ENCODE peak calls at places on chromosomes 5 and 9, in four cellular contexts. One of them, this sample, is unnamed.

GRCh38 chr5:32193591-32193990 is 19.5 kb upstream of the GOLPH3 start:
- DNase-seq in HepG2: peak; percentile 86
- DNase-seq in K562: no peak
- DNase-seq in GM12878: no peak
- DNase-seq in this sample: peak; percentile 52

GRCh38 chr9:128946945-128947422 is 419 bp downstream of the DOLK start:
- DNase-seq in HepG2: no peak
- DNase-seq in K562: no peak
- DNase-seq in GM12878: no peak
- DNase-seq in this sample: peak; percentile 34

GRCh38 chr9:78109075-78109474 is 77.5 kb upstream of the GNAQ start:
- DNase-seq in HepG2: no peak
- DNase-seq in K562: no peak
- DNase-seq in GM12878: no peak
- DNase-seq in this sample: no peak

GRCh38 chr5:173963867-173964429 is 25.0 kb upstream of the C5orf47 start:
- DNase-seq in HepG2: no peak
- DNase-seq in K562: no peak
- DNase-seq in GM12878: no peak
- DNase-seq in this sample: no peak

GRCh38 chr5:83050723-83051340 is 26.4 kb downstream of the TMEM167A start:
- DNase-seq in HepG2: no peak
- DNase-seq in K562: no peak
- DNase-seq in GM12878: no peak
- DNase-seq in this sample: no peak

GRCh38 chr9:95762322-95762721 is 113.2 kb upstream of the ERCC6L2 start:
- DNase-seq in HepG2: no peak
- DNase-seq in K562: no peak
- DNase-seq in GM12878: no peak
- DNase-seq in this sample: no peak

GRCh38 chr5:122169350-122170103 is 40.2 kb downstream of the ZNF474 start:
- DNase-seq in HepG2: no peak
- DNase-seq in K562: no peak
- DNase-seq in GM12878: no peak
- DNase-seq in this sample: no peak

GRCh38 chr9:110101531-110102161 is 106.3 kb downstream of the C9orf152 start:
- DNase-seq in HepG2: no peak
- DNase-seq in K562: no peak
- DNase-seq in GM12878: peak; percentile 91
- DNase-seq in this sample: no peak

GRCh38 chr9:75979362-75979761 is 88.9 kb downstream of the PCSK5 start:
- DNase-seq in HepG2: peak; percentile 18
- DNase-seq in K562: no peak
- DNase-seq in GM12878: no peak
- DNase-seq in this sample: peak; percentile 34

GRCh38 chr9:105632807-105633206 is 29.4 kb upstream of the TAL2 start:
- DNase-seq in HepG2: no peak
- DNase-seq in K562: no peak
- DNase-seq in GM12878: no peak
- DNase-seq in this sample: no peak

GRCh38 chr5:1521671-1522600 is 1.8 kb downstream of the LPCAT1 start:
- DNase-seq in HepG2: peak; percentile 21
- DNase-seq in K562: peak; percentile 63
- DNase-seq in GM12878: no peak
- DNase-seq in this sample: peak; percentile 36

GRCh38 chr9:84950879-84951811 is 281.6 kb downstream of the NTRK2 start:
- DNase-seq in HepG2: no peak
- DNase-seq in K562: no peak
- DNase-seq in GM12878: no peak
- DNase-seq in this sample: no peak

GRCh38 chr9:5191983-5192382 is 6.5 kb upstream of the INSL6 start:
- DNase-seq in HepG2: no peak
- DNase-seq in K562: peak; percentile 19
- DNase-seq in GM12878: no peak
- DNase-seq in this sample: no peak

GRCh38 chr5:491856-492155 is 32.4 kb downstream of the SLC9A3 start:
- DNase-seq in HepG2: no peak
- DNase-seq in K562: no peak
- DNase-seq in GM12878: no peak
- DNase-seq in this sample: no peak

GRCh38 chr9:1443450-1443849 is 393.3 kb downstream of the DMRT2 start:
- DNase-seq in HepG2: no peak
- DNase-seq in K562: no peak
- DNase-seq in GM12878: no peak
- DNase-seq in this sample: no peak

GRCh38 chr5:109936091-109936490 is 246.4 kb downstream of the MAN2A1 start:
- DNase-seq in HepG2: no peak
- DNase-seq in K562: no peak
- DNase-seq in GM12878: no peak
- DNase-seq in this sample: no peak

GRCh38 chr9:92986175-92987110 is 39.1 kb downstream of the FGD3 start:
- DNase-seq in HepG2: no peak
- DNase-seq in K562: peak; percentile 25
- DNase-seq in GM12878: no peak
- DNase-seq in this sample: no peak

GRCh38 chr9:18189876-18190670 is 283.9 kb upstream of the ADAMTSL1 start:
- DNase-seq in HepG2: no peak
- DNase-seq in K562: no peak
- DNase-seq in GM12878: no peak
- DNase-seq in this sample: no peak

GRCh38 chr5:162067138-162067537 is 435 bp upstream of the GABRG2 start:
- DNase-seq in HepG2: no peak
- DNase-seq in K562: no peak
- DNase-seq in GM12878: no peak
- DNase-seq in this sample: no peak

GRCh38 chr5:146052780-146053179 is 52.6 kb downstream of the PLAC8L1 start:
- DNase-seq in HepG2: peak; percentile 19
- DNase-seq in K562: peak; percentile 38
- DNase-seq in GM12878: no peak
- DNase-seq in this sample: peak; percentile 32

GRCh38 chr5:152329896-152330295 is 75.2 kb downstream of the NMUR2 start:
- DNase-seq in HepG2: no peak
- DNase-seq in K562: no peak
- DNase-seq in GM12878: no peak
- DNase-seq in this sample: no peak

GRCh38 chr5:68011801-68012200 is 203.8 kb upstream of the PIK3R1 start:
- DNase-seq in HepG2: no peak
- DNase-seq in K562: no peak
- DNase-seq in GM12878: no peak
- DNase-seq in this sample: no peak

GRCh38 chr5:67301285-67301904 is 104.8 kb upstream of the CD180 start:
- DNase-seq in HepG2: no peak
- DNase-seq in K562: no peak
- DNase-seq in GM12878: no peak
- DNase-seq in this sample: no peak

GRCh38 chr5:121887727-121888126 is 36.0 kb downstream of the FTMT start:
- DNase-seq in HepG2: no peak
- DNase-seq in K562: no peak
- DNase-seq in GM12878: no peak
- DNase-seq in this sample: no peak

GRCh38 chr9:86126998-86127972 is 27.9 kb upstream of the GOLM1 start:
- DNase-seq in HepG2: peak; percentile 79
- DNase-seq in K562: peak; percentile 59
- DNase-seq in GM12878: no peak
- DNase-seq in this sample: peak; percentile 87

GRCh38 chr5:133552925-133553525 is 59.3 kb downstream of the FSTL4 start:
- DNase-seq in HepG2: peak; percentile 25
- DNase-seq in K562: peak; percentile 70
- DNase-seq in GM12878: no peak
- DNase-seq in this sample: peak; percentile 77

GRCh38 chr9:85703398-85703797 is 38.4 kb downstream of the AGTPBP1 start:
- DNase-seq in HepG2: no peak
- DNase-seq in K562: no peak
- DNase-seq in GM12878: no peak
- DNase-seq in this sample: no peak

GRCh38 chr5:32076699-32077695 is 97.1 kb downstream of the GOLPH3 start:
- DNase-seq in HepG2: peak; percentile 27
- DNase-seq in K562: peak; percentile 44
- DNase-seq in GM12878: peak; percentile 15
- DNase-seq in this sample: peak; percentile 42

GRCh38 chr9:131227112-131228058 is 48.9 kb downstream of the FAM78A start:
- DNase-seq in HepG2: no peak
- DNase-seq in K562: no peak
- DNase-seq in GM12878: no peak
- DNase-seq in this sample: no peak

GRCh38 chr5:115465416-115465815 is 79.2 kb downstream of the FEM1C start:
- DNase-seq in HepG2: no peak
- DNase-seq in K562: no peak
- DNase-seq in GM12878: no peak
- DNase-seq in this sample: no peak

GRCh38 chr5:75089137-75089536 is 36.8 kb upstream of the GCNT4 start:
- DNase-seq in HepG2: no peak
- DNase-seq in K562: no peak
- DNase-seq in GM12878: no peak
- DNase-seq in this sample: no peak

GRCh38 chr5:35745666-35746065 is 111.0 kb upstream of the IL7R start:
- DNase-seq in HepG2: no peak
- DNase-seq in K562: no peak
- DNase-seq in GM12878: no peak
- DNase-seq in this sample: no peak

GRCh38 chr9:20084125-20084524 is 295.3 kb upstream of the SLC24A2 start:
- DNase-seq in HepG2: no peak
- DNase-seq in K562: no peak
- DNase-seq in GM12878: no peak
- DNase-seq in this sample: no peak

DNA sequence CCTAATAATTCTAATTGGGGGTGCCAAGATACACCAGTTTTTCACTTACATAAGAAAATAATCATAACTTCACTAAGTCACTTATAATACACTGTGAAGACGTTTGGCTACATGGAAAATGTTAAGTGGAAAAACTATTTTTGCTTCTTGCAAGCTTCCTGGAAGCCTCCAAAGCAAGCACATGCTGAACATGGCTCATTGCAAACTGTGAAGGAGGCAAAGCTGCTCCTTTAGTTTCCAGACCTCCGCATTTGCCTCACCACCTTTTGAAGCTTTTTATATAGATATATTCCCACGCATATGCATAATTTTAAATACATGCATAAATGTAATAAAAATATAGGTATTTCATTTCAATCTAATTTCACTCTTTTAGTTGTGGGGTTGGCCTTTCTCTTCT is 285.6 kb upstream of the PRDM9 start:
- DNase-seq in HepG2: no peak
- DNase-seq in K562: no peak
- DNase-seq in GM12878: no peak
- DNase-seq in this sample: no peak
- TF ChIP-seq TARDBP in HepG2: no peak
- TF ChIP-seq TARDBP in K562: no peak
- TF ChIP-seq TARDBP in GM12878: no peak
- TF ChIP-seq TARDBP in this sample: no peak

GRCh38 chr9:37943329-37944265 is 39.7 kb upstream of the SLC25A51 start:
- DNase-seq in HepG2: no peak
- DNase-seq in K562: no peak
- DNase-seq in GM12878: no peak
- DNase-seq in this sample: no peak
- TF ChIP-seq SP1 in HepG2: no peak
- TF ChIP-seq SP1 in K562: no peak
- TF ChIP-seq SP1 in GM12878: no peak
- TF ChIP-seq SP1 in this sample: no peak

GRCh38 chr5:139859013-139859412 is 63.4 kb downstream of the PSD2 start:
- DNase-seq in HepG2: no peak
- DNase-seq in K562: no peak
- DNase-seq in GM12878: no peak
- DNase-seq in this sample: no peak
- TF ChIP-seq FOXM1 in HepG2: no peak
- TF ChIP-seq FOXM1 in K562: no peak
- TF ChIP-seq FOXM1 in GM12878: no peak
- TF ChIP-seq FOXM1 in this sample: no peak

GRCh38 chr9:33946779-33947535 is 101.7 kb downstream of the UBAP2 start:
- DNase-seq in HepG2: no peak
- DNase-seq in K562: no peak
- DNase-seq in GM12878: no peak
- DNase-seq in this sample: no peak
- TF ChIP-seq TARDBP in HepG2: no peak
- TF ChIP-seq TARDBP in K562: no peak
- TF ChIP-seq TARDBP in GM12878: no peak
- TF ChIP-seq TARDBP in this sample: no peak

GRCh38 chr9:35942286-35942685 is 15.7 kb downstream of the OR2S2 start:
- DNase-seq in HepG2: no peak
- DNase-seq in K562: no peak
- DNase-seq in GM12878: no peak
- DNase-seq in this sample: no peak

GRCh38 chr9:35938474-35939145 is 19.3 kb downstream of the OR2S2 start:
- DNase-seq in HepG2: no peak
- DNase-seq in K562: no peak
- DNase-seq in GM12878: no peak
- DNase-seq in this sample: no peak

GRCh38 chr9:35939851-35940250 is 18.1 kb downstream of the OR2S2 start:
- DNase-seq in HepG2: no peak
- DNase-seq in K562: no peak
- DNase-seq in GM12878: no peak
- DNase-seq in this sample: no peak

GRCh38 chr9:35944173-35944572 is 13.8 kb downstream of the OR2S2 start:
- DNase-seq in HepG2: no peak
- DNase-seq in K562: no peak
- DNase-seq in GM12878: no peak
- DNase-seq in this sample: no peak

DNA sequence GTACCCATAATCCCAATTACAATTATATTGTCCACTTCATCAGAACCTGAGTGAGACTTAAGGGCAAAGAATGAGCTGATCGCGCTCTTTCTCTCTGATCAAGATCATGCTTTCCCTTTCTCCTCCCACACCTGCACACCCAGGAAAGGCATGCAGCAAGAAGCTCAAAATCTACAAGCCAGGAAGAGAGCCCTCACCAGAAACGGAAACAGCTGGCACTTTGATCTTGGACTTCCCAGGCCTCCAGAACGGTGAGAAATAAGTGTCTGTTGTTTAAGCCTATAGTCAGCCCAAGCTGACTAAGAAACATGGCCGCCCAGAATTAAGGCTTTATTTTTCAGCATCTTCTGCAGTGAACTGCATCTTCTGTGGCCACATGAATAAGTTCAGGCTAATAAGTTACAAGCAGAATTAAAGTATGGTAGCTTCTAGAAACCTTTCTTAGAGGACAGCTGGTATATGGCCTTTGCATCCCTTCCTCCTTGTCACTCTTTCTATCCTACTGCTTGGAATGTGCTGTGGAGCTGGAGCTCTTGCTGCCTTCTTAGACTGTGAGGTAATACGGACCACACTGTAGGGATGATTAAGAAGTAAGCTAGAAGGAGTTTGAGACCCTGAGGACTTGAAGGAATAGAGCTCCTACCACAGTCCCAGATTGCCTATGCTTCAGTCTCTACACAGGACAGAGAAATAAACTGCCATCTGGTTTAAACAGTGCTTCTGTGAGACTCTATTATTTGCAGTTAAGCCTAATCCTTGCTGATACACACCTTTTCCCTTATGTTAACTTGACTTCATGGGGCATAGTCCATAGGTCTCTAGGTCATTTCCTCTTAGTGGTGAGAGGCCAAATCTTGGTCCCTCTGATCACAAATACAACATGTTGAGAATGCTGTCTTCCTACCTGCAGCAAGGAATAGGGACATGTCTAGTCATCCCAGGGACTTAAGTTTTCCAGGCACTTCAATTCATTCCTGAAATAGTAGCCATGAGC is 17.2 kb downstream of the OR2S2 start:
- DNase-seq in HepG2: no peak
- DNase-seq in K562: no peak
- DNase-seq in GM12878: no peak
- DNase-seq in this sample: no peak
- TF ChIP-seq SP1 in HepG2: no peak
- TF ChIP-seq SP1 in K562: no peak
- TF ChIP-seq SP1 in GM12878: no peak
- TF ChIP-seq SP1 in this sample: no peak

This sample was measured in HEK293T.